ENCODE peak calls at places on chromosomes 11 and 22, in five cellular contexts. F is NB4, P is NT2/D1, H is lower lobe of right lung, X is astrocyte of the spinal cord. W is an unnamed sample.

GRCh38 chr22:47192651-47193437 is 430.4 kb downstream of the TBC1D22A start:
- DNase-seq in F (peak), P (no peak), H (peak), X (no peak), W (no peak)

GRCh38 chr11:117107701-117108590 is 9.7 kb upstream of the SIK3 start:
- DNase-seq in F (no peak), P (no peak), H (no peak), X (no peak), W (no peak)

GRCh38 chr11:72649215-72649976 is 24.8 kb downstream of the PDE2A start:
- DNase-seq in F (no peak), P (no peak), H (no peak), X (no peak), W (no peak)

GRCh38 chr22:22519591-22519990 is 479 bp downstream of the ZNF280A start:
- DNase-seq in F (no peak), P (no peak), H (no peak), X (no peak), W (no peak)

GRCh38 chr11:27285761-27286160 is 77.3 kb downstream of the CCDC34 start:
- DNase-seq in F (no peak), P (no peak), H (no peak), X (no peak), W (no peak)

GRCh38 chr11:8229299-8230177 is 34.1 kb downstream of the LMO1 start:
- DNase-seq in F (no peak), P (no peak), H (peak), X (no peak), W (no peak)

GRCh38 chr11:61726775-61727174 is 25.7 kb upstream of the MYRF start:
- DNase-seq in F (no peak), P (no peak), H (no peak), X (no peak), W (no peak)

GRCh38 chr22:23815781-23816551 is 22.8 kb downstream of the DERL3 start:
- DNase-seq in F (no peak), P (no peak), H (peak), X (no peak), W (no peak)

GRCh38 chr11:126700773-126701554 is 299.6 kb downstream of the KIRREL3 start:
- DNase-seq in F (no peak), P (no peak), H (no peak), X (no peak), W (no peak)

GRCh38 chr11:94524293-94524692 is 12.0 kb downstream of the C11orf97 start:
- DNase-seq in F (no peak), P (no peak), H (no peak), X (no peak), W (no peak)

GRCh38 chr11:117930668-117931330 is 1.6 kb upstream of the TMPRSS13 start:
- DNase-seq in F (no peak), P (no peak), H (peak), X (no peak), W (no peak)

GRCh38 chr11:17588721-17589120 is 41.7 kb downstream of the OTOG start:
- DNase-seq in F (no peak), P (no peak), H (no peak), X (no peak), W (no peak)

GRCh38 chr11:126925321-126926093 is 75.1 kb downstream of the KIRREL3 start:
- DNase-seq in F (no peak), P (no peak), H (no peak), X (no peak), W (no peak)

GRCh38 chr11:67649634-67650540 is 643 bp downstream of the ACY3 start:
- DNase-seq in F (no peak), P (no peak), H (no peak), X (no peak), W (no peak)

GRCh38 chr22:44305455-44305854 is 7.3 kb downstream of the SHISAL1 start:
- DNase-seq in F (no peak), P (no peak), H (no peak), X (no peak), W (no peak)

GRCh38 chr11:126318642-126319373 is 14.9 kb downstream of the DCPS start:
- DNase-seq in F (peak), P (no peak), H (peak), X (peak), W (peak)

GRCh38 chr22:17112491-17113042 is 8.6 kb downstream of the TMEM121B start:
- DNase-seq in F (peak), P (no peak), H (no peak), X (no peak), W (no peak)

GRCh38 chr22:21762712-21763581 is 27.4 kb upstream of the YPEL1 start:
- DNase-seq in F (no peak), P (no peak), H (no peak), X (no peak), W (no peak)

GRCh38 chr11:33227578-33228261 is 29.5 kb upstream of the HIPK3 start:
- DNase-seq in F (peak), P (no peak), H (no peak), X (no peak), W (peak)

GRCh38 chr22:37533995-37534394 is 14.8 kb upstream of the CARD10 start:
- DNase-seq in F (peak), P (no peak), H (no peak), X (peak), W (no peak)

GRCh38 chr22:50218153-50218995 is 17.6 kb downstream of the SELENOO start:
- DNase-seq in F (no peak), P (no peak), H (peak), X (no peak), W (no peak)

GRCh38 chr22:50215297-50216049 is 14.7 kb downstream of the SELENOO start:
- DNase-seq in F (no peak), P (no peak), H (peak), X (no peak), W (no peak)

GRCh38 chr22:50216684-50217520 is 16.1 kb downstream of the SELENOO start:
- DNase-seq in F (no peak), P (no peak), H (peak), X (no peak), W (no peak)

GRCh38 chr22:50217543-50218152 is 16.8 kb downstream of the SELENOO start:
- DNase-seq in F (no peak), P (no peak), H (peak), X (no peak), W (no peak)

DNA sequence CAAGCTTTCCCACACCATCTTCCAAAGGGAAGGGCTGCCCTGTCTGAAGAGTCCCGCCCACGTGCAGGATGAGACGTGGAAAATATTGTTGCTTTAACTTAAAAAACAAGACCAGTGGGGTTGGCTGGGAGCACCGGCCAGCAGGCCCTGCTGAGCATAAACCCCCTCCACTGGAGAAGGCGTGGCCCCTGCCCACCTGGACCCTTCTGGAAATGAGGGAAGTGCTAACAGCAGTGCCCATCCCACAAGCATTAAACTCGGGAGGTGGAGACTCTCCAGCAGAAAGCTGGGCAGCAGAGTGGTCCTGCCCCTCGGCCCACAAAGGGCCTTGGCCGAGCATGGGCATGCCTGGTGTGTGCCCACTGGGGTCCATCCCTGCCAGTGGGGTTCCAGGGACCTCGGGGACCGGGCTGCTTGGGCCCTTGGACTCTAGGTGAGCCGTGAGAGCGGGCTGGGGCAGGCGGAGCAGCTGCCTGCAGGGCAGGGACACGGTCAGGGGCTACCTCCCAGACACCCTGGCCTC is 15.4 kb downstream of the SELENOO start:
- DNase-seq in F (no peak), P (no peak), H (peak), X (no peak), W (no peak)
- H3K4me3 ChIP-seq in F (no peak), P (no peak), H (no peak), X (no peak), W (no peak)

GRCh38 chr11:133955945-133956421 is 785 bp downstream of the IGSF9B start:
- DNase-seq in F (no peak), P (no peak), H (no peak), X (no peak), W (no peak)
- H3K4me3 ChIP-seq in F (no peak), P (peak), H (peak), X (no peak), W (peak)

GRCh38 chr22:42957958-42958357 is 57.0 kb downstream of the PACSIN2 start:
- DNase-seq in F (no peak), P (no peak), H (no peak), X (no peak), W (no peak)
- H3K4me3 ChIP-seq in F (no peak), P (no peak), H (no peak), X (no peak), W (no peak)

DNA sequence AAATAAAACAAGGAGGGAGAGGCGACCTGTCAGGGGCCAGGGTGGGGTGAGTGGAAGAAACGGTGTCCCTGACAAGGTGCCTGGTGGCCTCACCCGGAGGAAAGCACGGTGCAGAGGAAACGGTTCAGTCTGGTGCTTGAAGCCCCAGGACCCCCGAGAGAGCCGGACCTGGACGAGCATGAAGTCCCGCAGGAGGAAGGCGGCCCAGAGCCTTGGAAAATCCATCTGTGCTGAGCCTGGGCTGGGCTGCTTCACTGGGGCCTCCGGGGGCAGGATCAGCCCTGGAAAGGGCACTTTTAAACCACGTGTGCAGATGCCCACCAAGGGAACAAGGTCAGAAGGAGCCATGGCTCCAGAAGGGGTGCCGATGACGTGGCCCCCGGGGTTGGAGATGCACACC is 467.3 kb downstream of the OPCML start:
- DNase-seq in F (no peak), P (no peak), H (no peak), X (no peak), W (no peak)
- H3K4me3 ChIP-seq in F (no peak), P (peak), H (peak), X (peak), W (peak)

GRCh38 chr11:1761857-1762536 is 1.7 kb downstream of the CTSD start:
- DNase-seq in F (no peak), P (no peak), H (peak), X (no peak), W (no peak)
- H3K4me3 ChIP-seq in F (no peak), P (no peak), H (peak), X (peak), W (no peak)

GRCh38 chr22:38750104-38750503 is 5.7 kb downstream of the SUN2 start:
- DNase-seq in F (no peak), P (no peak), H (no peak), X (no peak), W (no peak)
- H3K4me3 ChIP-seq in F (no peak), P (no peak), H (no peak), X (no peak), W (no peak)

DNA sequence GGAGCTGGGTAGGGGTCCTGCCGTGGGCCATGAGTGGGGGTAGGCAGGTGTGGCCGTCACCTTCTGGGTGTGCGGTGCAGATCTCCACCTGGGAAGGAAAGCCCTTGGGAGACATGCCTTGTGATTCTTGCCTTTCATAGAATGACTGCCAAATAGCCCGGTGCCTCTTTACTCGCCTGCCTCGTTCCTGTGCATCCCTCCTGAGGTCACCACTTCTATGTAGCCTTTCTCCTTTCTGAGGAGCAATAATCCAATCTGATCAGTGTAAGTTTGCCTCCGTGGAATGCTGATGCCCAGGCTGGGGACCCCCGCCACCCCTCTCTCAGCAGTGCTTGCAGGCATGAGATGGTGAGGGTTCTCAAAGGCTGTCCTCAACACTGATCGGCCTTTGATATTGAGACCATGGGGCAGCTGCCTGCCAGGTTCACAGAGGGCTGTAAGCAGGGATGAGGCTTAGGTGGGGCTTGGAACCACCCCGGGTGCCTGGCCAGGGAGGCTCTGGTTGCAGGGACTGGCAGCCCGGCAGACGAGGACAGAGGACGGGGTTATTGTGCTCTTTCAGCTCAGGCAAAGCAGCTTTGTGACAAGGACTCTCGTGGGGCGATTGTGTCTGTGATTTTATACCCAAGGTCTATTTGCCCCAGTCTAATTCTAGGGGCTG is 86.1 kb upstream of the WNT7B start:
- DNase-seq in F (no peak), P (no peak), H (peak), X (no peak), W (no peak)
- H3K4me3 ChIP-seq in F (no peak), P (no peak), H (no peak), X (no peak), W (no peak)

GRCh38 chr11:64356498-64357411 is 2.2 kb upstream of the RPS6KA4 start:
- DNase-seq in F (peak), P (peak), H (no peak), X (peak), W (no peak)

GRCh38 chr11:64358907-64359711 is at the start of gene RPS6KA4:
- DNase-seq in F (peak), P (no peak), H (peak), X (peak), W (no peak)

GRCh38 chr11:64358536-64358906 is 441 bp upstream of the RPS6KA4 start:
- DNase-seq in F (no peak), P (no peak), H (no peak), X (no peak), W (no peak)

GRCh38 chr11:64357904-64358535 is 942 bp upstream of the RPS6KA4 start:
- DNase-seq in F (peak), P (no peak), H (no peak), X (no peak), W (no peak)

GRCh38 chr11:64357446-64357845 is 1.5 kb upstream of the RPS6KA4 start:
- DNase-seq in F (no peak), P (no peak), H (no peak), X (no peak), W (no peak)
- H3K4me3 ChIP-seq in F (no peak), P (no peak), H (no peak), X (no peak), W (no peak)

W was measured in skeletal muscle cell.